ENCODE peak calls at places on chromosomes 6 and 20, in five cellular contexts. X is H9, V is OCI-LY7, Y is neuronal stem cell, C is HepG2. I is an unnamed sample.
A peak's percentile ranks its signal among the peaks of the same experiment; 100 is the strongest.

GRCh38 chr6:81204741-81205140 is 547.7 kb downstream of the TENT5A start:
- DNase-seq in Y (peak; percentile 9), V (no peak), C (no peak), X (no peak), I (peak; percentile 37)

GRCh38 chr6:139172567-139172966 is 37.7 kb downstream of the HECA start:
- DNase-seq in Y (no peak), V (no peak), X (no peak), C (no peak), I (no peak)

GRCh38 chr6:71478834-71479541 is 190.4 kb downstream of the OGFRL1 start:
- DNase-seq in Y (no peak), C (no peak), V (no peak), X (no peak), I (peak; percentile 74)

GRCh38 chr6:165644586-165645266 is 18.3 kb downstream of the PDE10A start:
- DNase-seq in Y (no peak), X (no peak), C (no peak), V (no peak), I (no peak)

GRCh38 chr20:24681634-24682495 is 212.4 kb downstream of the SYNDIG1 start:
- DNase-seq in Y (no peak), V (no peak), C (no peak), X (no peak), I (no peak)

GRCh38 chr6:138493413-138493812 is 5.9 kb downstream of the NHSL1 start:
- DNase-seq in V (no peak), C (no peak), Y (no peak), X (peak; percentile 50), I (peak; percentile 20)

GRCh38 chr6:119482850-119483285 is 133.3 kb upstream of the MAN1A1 start:
- DNase-seq in C (no peak), Y (no peak), X (no peak), V (no peak), I (no peak)

GRCh38 chr6:26197736-26198625 is 110.8 kb downstream of the HFE start:
- DNase-seq in Y (no peak), V (peak; percentile 84), X (peak; percentile 56), C (peak; percentile 62), I (peak; percentile 52)

GRCh38 chr6:44652551-44652950 is 265.0 kb downstream of the CDC5L start:
- DNase-seq in X (no peak), C (no peak), V (no peak), Y (no peak), I (peak; percentile 37)

GRCh38 chr6:11812439-11812838 is 33.8 kb upstream of the ADTRP start:
- DNase-seq in Y (no peak), X (no peak), V (no peak), C (no peak), I (no peak)

GRCh38 chr20:2767768-2768631 is 32.4 kb downstream of the CPXM1 start:
- DNase-seq in C (no peak), X (no peak), Y (no peak), V (no peak), I (no peak)

GRCh38 chr20:2768632-2769015 is 31.8 kb downstream of the CPXM1 start:
- DNase-seq in V (no peak), C (no peak), X (no peak), Y (no peak), I (no peak)

GRCh38 chr20:2773812-2774211 is 26.6 kb downstream of the CPXM1 start:
- DNase-seq in C (peak; percentile 28), V (no peak), Y (no peak), X (no peak), I (no peak)

GRCh38 chr20:2775139-2775538 is 25.3 kb downstream of the CPXM1 start:
- DNase-seq in V (no peak), X (no peak), Y (no peak), C (no peak), I (no peak)

GRCh38 chr20:2771631-2772080 is 28.8 kb downstream of the CPXM1 start:
- DNase-seq in C (peak; percentile 26), V (no peak), Y (no peak), X (peak; percentile 65), I (no peak)
- H2AFZ ChIP-seq in C (no peak overlapping the region), V (no peak overlapping the region), Y (no peak overlapping the region), X (no peak overlapping the region), I (no peak overlapping the region)

GRCh38 chr20:37745553-37745952 is 51.7 kb downstream of the CTNNBL1 start:
- DNase-seq in X (no peak), V (peak; percentile 74), Y (no peak), C (no peak), I (no peak)
- H3K4me2 ChIP-seq in X (no peak overlapping the region), V (peak overlapping the region; percentile 60), Y (no peak overlapping the region), C (no peak overlapping the region), I (no peak overlapping the region)

GRCh38 chr6:157811476-157812173 is 11.4 kb upstream of the SNX9 start:
- DNase-seq in X (no peak), C (no peak), Y (no peak), V (no peak), I (no peak)
- H2AFZ ChIP-seq in X (no peak overlapping the region), C (no peak overlapping the region), Y (no peak overlapping the region), V (no peak overlapping the region), I (no peak overlapping the region)

GRCh38 chr6:154506108-154506507 is 4.4 kb downstream of the CNKSR3 start:
- DNase-seq in C (no peak), X (no peak), Y (no peak), V (no peak), I (no peak)
- H3K4me2 ChIP-seq in C (peak overlapping the region; percentile 86), X (no peak overlapping the region), Y (no peak overlapping the region), V (no peak overlapping the region), I (no peak overlapping the region)

DNA sequence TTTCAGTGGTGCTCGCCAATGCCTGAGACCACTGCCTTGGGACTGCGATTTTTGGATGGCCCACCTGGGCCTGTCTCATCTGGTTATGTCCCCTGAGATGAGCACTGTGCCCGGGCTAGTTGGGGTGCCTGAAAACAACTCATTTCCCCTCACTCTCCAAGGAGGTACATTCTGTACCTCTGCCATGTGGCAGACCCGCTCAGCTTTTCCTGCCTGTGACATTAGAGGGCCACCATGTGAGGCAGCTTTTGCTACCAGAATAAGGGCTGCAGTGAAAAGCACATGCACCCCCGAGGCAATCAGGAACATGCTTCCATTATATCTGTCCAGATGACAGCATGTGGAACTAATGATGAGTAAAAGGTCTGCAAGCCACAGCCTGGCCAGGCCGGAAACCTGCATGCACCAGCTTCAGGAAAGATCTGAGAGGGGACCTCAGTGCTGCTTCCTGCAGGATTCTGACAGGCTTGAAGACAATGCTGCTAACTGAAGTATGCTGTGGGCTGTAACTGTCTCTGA is 11.3 kb upstream of the SRSF6 start:
- DNase-seq in Y (no peak), X (no peak), C (no peak), V (no peak), I (no peak)
- H2AFZ ChIP-seq in Y (no peak overlapping the region), X (no peak overlapping the region), C (no peak overlapping the region), V (no peak overlapping the region), I (no peak overlapping the region)

DNA sequence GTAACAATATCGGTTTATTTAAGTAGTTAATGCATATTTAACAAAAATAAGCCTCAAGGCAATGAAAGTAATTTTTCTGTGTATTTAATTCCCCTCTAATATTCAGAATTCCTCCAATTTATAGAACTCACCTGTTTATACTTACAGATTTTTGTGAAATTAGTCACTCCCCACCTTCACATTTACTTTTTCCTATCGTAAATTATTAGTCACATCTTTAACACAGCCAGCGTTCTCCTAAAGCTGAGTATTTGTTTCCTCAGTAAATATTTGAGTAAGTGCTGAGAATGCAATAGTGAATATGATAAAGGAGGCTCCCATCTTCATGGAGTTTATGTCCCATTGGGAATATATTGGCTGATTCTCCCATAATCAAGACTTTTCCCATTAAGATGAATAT is 88.0 kb downstream of the SYCP2 start:
- DNase-seq in Y (no peak), C (no peak), X (no peak), V (no peak), I (no peak)
- H3K4me2 ChIP-seq in Y (no peak overlapping the region), C (no peak overlapping the region), X (no peak overlapping the region), V (no peak overlapping the region), I (no peak overlapping the region)

GRCh38 chr6:131631625-131632284 is 3.7 kb upstream of the MED23 start:
- DNase-seq in V (no peak), C (peak; percentile 46), Y (no peak), X (no peak), I (no peak)

GRCh38 chr6:131628726-131629125 is 684 bp upstream of the MED23 start:
- DNase-seq in V (no peak), C (no peak), Y (no peak), X (no peak), I (peak; percentile 4)

GRCh38 chr6:131627724-131628682 is at the start of gene MED23:
- DNase-seq in X (peak; percentile 98), Y (peak; percentile 94), C (peak; percentile 95), V (peak; percentile 95), I (peak; percentile 94)

DNA sequence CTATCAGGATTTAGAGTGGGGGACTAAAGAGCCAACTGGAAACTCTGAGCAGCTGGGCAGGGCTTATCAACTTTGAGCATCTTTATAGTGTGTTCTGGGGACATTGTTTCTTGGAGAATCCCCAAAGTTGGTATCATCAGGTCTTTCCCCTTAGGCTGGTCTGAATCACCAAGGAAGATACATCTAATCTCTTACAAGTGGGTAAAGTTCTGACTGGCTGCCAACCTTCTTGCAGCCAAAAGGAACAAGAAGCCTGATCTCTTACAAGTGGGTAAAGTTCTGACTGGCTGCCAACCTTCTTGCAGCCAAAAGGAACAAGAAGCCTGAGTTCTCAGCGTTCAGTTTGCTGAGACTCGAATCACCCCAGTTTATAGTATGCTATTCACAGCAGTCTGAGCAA is 1.6 kb upstream of the MED23 start:
- DNase-seq in X (no peak), V (no peak), C (no peak), Y (no peak), I (no peak)
- H2AFZ ChIP-seq in X (no peak overlapping the region), V (peak overlapping the region; percentile 94), C (no peak overlapping the region), Y (peak overlapping the region; percentile 84), I (no peak overlapping the region)

GRCh38 chr6:141677598-141678211 is 455.0 kb upstream of the GJE1 start:
- DNase-seq in C (peak; percentile 43), X (no peak), Y (peak; percentile 9), V (peak; percentile 35), I (peak; percentile 51)
- H3K4me2 ChIP-seq in C (no peak overlapping the region), X (no peak overlapping the region), Y (no peak overlapping the region), V (no peak overlapping the region), I (no peak overlapping the region)

I was measured in mesenchymal stem cell.